ENCODE peak calls at places on chromosome X, in five cellular contexts. A, D, V, P and I are unnamed samples.

GRCh38 chrX:70096052-70096451 is 33.8 kb downstream of the OTUD6A start:
- DNase-seq in V (no peak), A (no peak), P (peak; percentile 12), D (no peak), I (no peak)

GRCh38 chrX:14027511-14028019 is 2.1 kb downstream of the GEMIN8 start:
- DNase-seq in P (no peak), D (no peak), V (no peak), A (no peak), I (no peak)

GRCh38 chrX:65601530-65602281 is 65.7 kb upstream of the MSN start:
- DNase-seq in A (peak; percentile 86), P (no peak), D (peak; percentile 75), V (peak; percentile 5), I (no peak)

GRCh38 chrX:156008915-156009314 is 11.4 kb downstream of the IL9R start:
- DNase-seq in V (no peak), A (no peak), P (no peak), D (no peak), I (peak; percentile 49)

GRCh38 chrX:109374276-109374960 is 107.5 kb downstream of the GUCY2F start:
- DNase-seq in D (no peak), V (no peak), P (no peak), A (no peak), I (no peak)

GRCh38 chrX:20654596-20655106 is 387.9 kb upstream of the RPS6KA3 start:
- DNase-seq in V (no peak), P (no peak), D (no peak), A (no peak), I (no peak)

GRCh38 chrX:149497626-149498025 is 7.5 kb downstream of the IDS start:
- DNase-seq in D (no peak), A (no peak), V (no peak), P (no peak), I (no peak)

GRCh38 chrX:138492371-138492770 is 219.1 kb downstream of the FGF13 start:
- DNase-seq in A (no peak), V (no peak), D (no peak), P (no peak), I (no peak)

GRCh38 chrX:65985922-65986588 is 53.8 kb downstream of the VSIG4 start:
- DNase-seq in P (peak; percentile 57), A (peak; percentile 38), V (no peak), D (no peak), I (no peak)

GRCh38 chrX:132292753-132293152 is 73.5 kb upstream of the RAP2C start:
- DNase-seq in P (peak; percentile 15), A (no peak), V (no peak), D (no peak), I (no peak)

GRCh38 chrX:45517090-45517973 is 316.7 kb upstream of the DIPK2B start:
- DNase-seq in V (no peak), A (no peak), P (peak; percentile 40), D (no peak), I (no peak)

GRCh38 chrX:57595381-57595811 is 3.6 kb downstream of the ZXDB start:
- DNase-seq in V (no peak), P (no peak), D (no peak), A (no peak), I (no peak)

GRCh38 chrX:100494570-100494969 is 84.5 kb upstream of the PCDH19 start:
- DNase-seq in A (no peak), P (no peak), V (no peak), D (no peak), I (no peak)

GRCh38 chrX:119013146-119013545 is 38.7 kb downstream of the LONRF3 start:
- DNase-seq in D (no peak), A (no peak), V (no peak), P (no peak), I (no peak)

GRCh38 chrX:75609361-75609760 is 86.5 kb upstream of the ZDHHC15 start:
- DNase-seq in P (no peak), A (no peak), V (no peak), D (no peak), I (no peak)

GRCh38 chrX:95764972-95765451 is 919.6 kb upstream of the DIAPH2 start:
- DNase-seq in V (no peak), A (peak; percentile 30), D (no peak), P (no peak), I (no peak)

GRCh38 chrX:8971116-8971515 is 62.8 kb downstream of the FAM9B start:
- DNase-seq in D (no peak), V (no peak), A (no peak), P (peak; percentile 13), I (no peak)

GRCh38 chrX:30653415-30654131 is at the start of gene GK:
- DNase-seq in A (no peak), P (no peak), D (peak; percentile 15), V (no peak), I (no peak)

GRCh38 chrX:38806875-38807601 is 5.8 kb downstream of the MID1IP1 start:
- DNase-seq in P (no peak), V (no peak), D (no peak), A (no peak), I (no peak)

GRCh38 chrX:43703211-43703791 is 47.2 kb downstream of the MAOA start:
- DNase-seq in V (no peak), A (no peak), P (no peak), D (no peak), I (no peak)

GRCh38 chrX:133229361-133229760 is 11.2 kb upstream of the TFDP3 start:
- DNase-seq in D (no peak), V (no peak), P (peak; percentile 50), A (no peak), I (no peak)

GRCh38 chrX:115311666-115312065 is 22.2 kb downstream of the LUZP4 start:
- DNase-seq in D (no peak), A (no peak), P (no peak), V (no peak), I (no peak)

DNA sequence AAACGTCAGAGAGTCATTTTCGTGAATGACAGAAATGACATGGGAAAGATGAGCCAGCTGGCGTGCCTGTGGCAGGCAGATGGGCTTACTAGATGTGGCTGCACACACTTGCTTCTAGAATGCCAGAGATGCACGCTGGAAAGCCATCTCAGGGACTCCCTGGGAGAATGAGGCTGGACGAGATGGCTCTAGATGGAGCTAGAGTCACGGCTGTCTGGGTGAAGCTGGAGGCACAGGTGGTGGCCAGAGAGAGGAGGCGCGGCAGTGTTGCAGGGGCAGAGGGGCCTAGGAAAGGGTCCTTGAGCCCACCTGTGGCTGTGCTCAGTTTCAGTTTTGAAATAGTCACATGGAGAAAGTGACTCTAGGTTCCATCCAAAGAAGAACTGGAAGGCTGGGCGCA is 26.0 kb downstream of the TKTL1 start:
- DNase-seq in D (no peak), A (no peak), V (no peak), P (no peak), I (no peak)
- TF ChIP-seq CTCF in D (peak; percentile 43), A (no peak), V (no peak), P (no peak), I (no peak)

GRCh38 chrX:53320543-53321215 is 39.3 kb upstream of the IQSEC2 start:
- DNase-seq in V (no peak), A (no peak), P (no peak), D (no peak), I (no peak)
- H3K27me3 ChIP-seq in V (no peaks in the 10 kb centered on the region), A (no peaks in the 10 kb centered on the region), P (peaks cover 5% of the 10 kb centered on the region), D (peaks cover 17% of the 10 kb centered on the region), I (peaks cover 10% of the 10 kb centered on the region)

DNA sequence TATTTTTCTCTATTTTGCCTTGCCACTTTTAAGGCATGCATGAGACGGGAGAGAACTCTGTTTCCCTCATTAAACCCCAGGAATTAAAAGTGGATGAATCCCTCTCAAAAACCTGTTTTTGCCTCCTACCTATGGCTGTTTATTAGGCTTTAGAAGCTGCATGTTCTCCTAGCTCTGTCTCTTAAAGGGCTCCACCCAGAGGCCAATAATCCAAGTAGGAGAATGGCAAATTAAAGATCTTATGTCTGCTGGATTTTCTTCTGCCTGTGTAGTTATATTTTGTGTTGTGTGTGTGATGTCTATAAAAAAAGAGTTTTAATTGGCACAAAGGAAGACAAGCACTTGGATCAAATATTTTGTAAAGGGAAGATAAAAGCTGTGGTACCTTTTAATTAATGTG is 32.4 kb downstream of the MAGEC1 start:
- DNase-seq in A (no peak), P (no peak), V (no peak), D (no peak), I (no peak)
- TF ChIP-seq CTCF in A (no peak), P (no peak), V (no peak), D (no peak), I (no peak)

DNA sequence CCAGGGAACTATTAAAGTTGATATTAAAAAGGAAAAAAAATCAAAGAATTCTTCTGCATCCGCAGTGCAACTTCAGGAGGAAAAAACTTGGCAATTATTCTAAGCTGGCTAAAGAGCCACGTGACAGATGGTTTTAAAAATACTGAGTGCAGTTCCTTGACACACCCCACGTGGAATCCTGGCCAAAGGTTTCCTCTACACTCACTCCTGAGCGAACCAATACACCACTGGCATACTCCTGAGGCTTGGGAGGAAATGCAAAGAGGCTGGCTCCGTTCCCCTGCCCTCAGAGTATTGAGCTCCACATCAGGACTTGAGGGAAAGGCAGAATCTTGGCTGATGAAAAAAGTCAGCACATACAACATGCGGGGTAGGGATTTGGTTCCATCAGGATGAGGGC is 133.8 kb upstream of the ATP6AP2 start:
- DNase-seq in P (no peak), D (no peak), A (no peak), V (no peak), I (no peak)
- H3K27me3 ChIP-seq in P (no peaks in the 10 kb centered on the region), D (no peaks in the 10 kb centered on the region), A (no peaks in the 10 kb centered on the region), V (no peaks in the 10 kb centered on the region), I (no peaks in the 10 kb centered on the region)